ENCODE peak calls at places on chromosomes 11 and 22, in eight cellular contexts. S is left ventricle myocardium inferior, F is HL-60, K is neuronal stem cell, T is colonic mucosa, A is SJSA1, Q is stomach, D is ovary. R is an unnamed sample.
A peak's percentile ranks its signal among the peaks of the same experiment; 100 is the strongest.

GRCh38 chr11:120814531-120815259 is 209.2 kb upstream of the TBCEL start:
- DNase-seq in A (no peak), T (no peak), D (no peak), S (no peak), Q (no peak), K (no peak), F (no peak), R (no peak)

GRCh38 chr11:3357994-3358676 is 20.8 kb downstream of the ZNF195 start:
- DNase-seq in Q (no peak), T (no peak), D (no peak), K (no peak), A (no peak), S (no peak), F (no peak), R (no peak)

GRCh38 chr11:132187391-132187790 is 817.0 kb downstream of the NTM start:
- DNase-seq in D (no peak), S (no peak), K (no peak), Q (no peak), F (no peak), T (no peak), A (no peak), R (no peak)

GRCh38 chr22:49541451-49542230 is 286.0 kb downstream of the BRD1 start:
- DNase-seq in A (no peak), Q (no peak), K (no peak), S (no peak), F (no peak), T (no peak), D (no peak), R (no peak)

GRCh38 chr22:43201486-43202219 is 14.7 kb upstream of the TTLL12 start:
- DNase-seq in S (no peak), A (no peak), T (no peak), F (no peak), Q (no peak), K (no peak), D (no peak), R (no peak)

GRCh38 chr11:117654856-117655255 is 142.2 kb downstream of the DSCAML1 start:
- DNase-seq in A (no peak), S (no peak), T (no peak), K (no peak), D (no peak), Q (no peak), F (no peak), R (no peak)

GRCh38 chr11:28346209-28346608 is 238.0 kb downstream of the METTL15 start:
- DNase-seq in Q (no peak), K (no peak), T (no peak), S (no peak), D (no peak), F (no peak), A (no peak), R (no peak)

GRCh38 chr11:33941637-33942160 is 49.8 kb upstream of the LMO2 start:
- DNase-seq in Q (no peak), A (no peak), D (no peak), F (peak; percentile 29), K (no peak), S (peak; percentile 22), T (no peak), R (no peak)

GRCh38 chr11:9906043-9906791 is 242.3 kb downstream of the SWAP70 start:
- DNase-seq in T (no peak), D (no peak), Q (no peak), K (no peak), S (no peak), A (peak; percentile 96), F (no peak), R (no peak)

GRCh38 chr22:17087176-17088131 is 2.7 kb downstream of the IL17RA start:
- DNase-seq in F (no peak), D (no peak), T (no peak), K (no peak), Q (no peak), S (no peak), A (peak; percentile 66), R (no peak)

GRCh38 chr11:68343761-68344256 is 31.4 kb downstream of the LRP5 start:
- DNase-seq in T (peak; percentile 77), K (no peak), F (no peak), Q (peak; percentile 41), A (no peak), S (no peak), D (no peak), R (no peak)

GRCh38 chr11:31958086-31958735 is 132.7 kb upstream of the RCN1 start:
- DNase-seq in A (peak; percentile 44), S (peak; percentile 75), D (no peak), K (peak; percentile 74), Q (peak; percentile 60), F (peak; percentile 7), T (peak; percentile 62), R (peak; percentile 56)

GRCh38 chr11:8261316-8261715 is 2.4 kb downstream of the LMO1 start:
- DNase-seq in S (no peak), K (no peak), F (no peak), Q (peak; percentile 17), A (no peak), T (no peak), D (no peak), R (no peak)

GRCh38 chr11:128687321-128687720 is 6.6 kb upstream of the FLI1 start:
- DNase-seq in S (no peak), Q (no peak), T (peak; percentile 46), A (no peak), K (no peak), D (no peak), F (no peak), R (no peak)

GRCh38 chr11:128686045-128686741 is 7.7 kb upstream of the FLI1 start:
- DNase-seq in F (no peak), T (no peak), S (no peak), K (no peak), A (no peak), D (no peak), Q (no peak), R (peak; percentile 18)

GRCh38 chr11:128688031-128688713 is 5.7 kb upstream of the FLI1 start:
- DNase-seq in Q (no peak), D (no peak), K (no peak), T (no peak), S (no peak), A (no peak), F (no peak), R (no peak)

GRCh38 chr11:128685383-128686044 is 8.4 kb upstream of the FLI1 start:
- DNase-seq in D (no peak), S (no peak), Q (no peak), K (no peak), A (no peak), F (no peak), T (no peak), R (no peak)

DNA sequence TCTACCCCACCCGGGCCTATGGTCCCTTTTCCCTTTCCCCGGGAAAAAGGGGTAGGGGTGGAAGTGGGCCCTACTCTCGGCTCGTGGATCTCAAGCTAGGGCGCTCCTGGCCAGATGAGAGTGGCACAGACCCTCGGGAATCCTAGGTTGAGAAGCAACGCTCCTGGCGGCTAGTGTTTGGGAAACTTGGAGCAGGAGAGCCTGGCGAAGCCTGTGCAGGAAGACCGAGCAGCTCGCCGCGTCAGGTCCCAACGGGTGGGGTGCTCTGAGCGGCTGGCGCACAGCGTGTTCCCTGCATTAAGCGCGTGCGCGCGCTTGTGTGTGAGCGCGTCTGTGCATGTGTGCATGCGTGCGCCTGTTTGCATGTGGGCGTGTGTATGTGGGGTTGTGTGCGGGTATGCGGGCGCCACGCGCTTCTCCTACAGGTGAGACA is 7.1 kb upstream of the FLI1 start:
- DNase-seq in T (no peak), A (no peak), K (no peak), Q (peak; percentile 52), D (no peak), S (peak; percentile 55), F (no peak), R (no peak)
- H3K27me3 ChIP-seq in T (peaks cover 69% of the 10 kb centered on the region), A (no peaks in the 10 kb centered on the region), K (peaks cover 98% of the 10 kb centered on the region), Q (peaks cover 89% of the 10 kb centered on the region), D (no peaks in the 10 kb centered on the region), S (peaks cover 93% of the 10 kb centered on the region), F (peaks cover 36% of the 10 kb centered on the region), R (peaks cover 4% of the 10 kb centered on the region)

DNA sequence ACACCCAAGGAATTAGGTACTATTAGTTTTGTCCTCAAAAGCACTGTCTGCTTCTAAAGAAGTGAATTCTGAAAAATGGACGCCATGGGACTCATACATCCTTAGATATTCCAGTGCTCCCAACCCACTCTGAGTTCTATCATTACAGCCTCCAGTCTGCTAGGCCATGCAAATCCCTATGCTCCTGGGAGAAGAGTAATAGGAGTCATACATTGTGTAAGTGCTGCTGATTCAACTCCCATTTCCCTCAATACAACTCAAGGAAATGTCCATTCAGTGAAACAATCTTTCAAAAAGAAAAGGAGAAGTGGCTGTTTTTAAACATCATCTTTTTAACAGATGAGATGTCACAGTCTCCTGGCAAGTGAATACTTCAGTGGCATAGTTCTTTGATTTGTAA is 590.2 kb upstream of the LRRC4C start:
- DNase-seq in S (no peak), K (no peak), Q (no peak), D (no peak), A (no peak), F (no peak), T (no peak), R (no peak)
- H3K4me3 ChIP-seq in S (no peak overlapping the region), K (no peak overlapping the region), Q (no peak overlapping the region), D (no peak overlapping the region), A (no peak overlapping the region), F (no peak overlapping the region), T (no peak overlapping the region), R (no peak overlapping the region)

GRCh38 chr22:45526263-45526662 is 23.6 kb downstream of the FBLN1 start:
- DNase-seq in F (no peak), A (no peak), S (no peak), Q (no peak), D (no peak), T (no peak), K (no peak), R (no peak)
- H3K27ac ChIP-seq in F (no peak overlapping the region), A (no peak overlapping the region), S (no peak overlapping the region), Q (peak overlapping the region; percentile 76), D (no peak overlapping the region), T (no peak overlapping the region), K (no peak overlapping the region), R (no peak overlapping the region)

GRCh38 chr11:133951484-133952198 is 5.1 kb downstream of the IGSF9B start:
- DNase-seq in K (no peak), Q (no peak), A (no peak), D (no peak), S (no peak), F (no peak), T (no peak), R (no peak)

GRCh38 chr11:133955091-133955846 is 1.5 kb downstream of the IGSF9B start:
- DNase-seq in T (no peak), A (no peak), Q (no peak), K (no peak), S (peak; percentile 79), D (peak; percentile 32), F (no peak), R (no peak)

GRCh38 chr11:133952199-133953190 is 4.3 kb downstream of the IGSF9B start:
- DNase-seq in Q (no peak), S (no peak), T (no peak), F (no peak), K (no peak), D (no peak), A (no peak), R (no peak)

GRCh38 chr11:133953999-133954398 is 2.8 kb downstream of the IGSF9B start:
- DNase-seq in A (no peak), S (no peak), T (no peak), F (no peak), Q (no peak), K (no peak), D (no peak), R (no peak)

DNA sequence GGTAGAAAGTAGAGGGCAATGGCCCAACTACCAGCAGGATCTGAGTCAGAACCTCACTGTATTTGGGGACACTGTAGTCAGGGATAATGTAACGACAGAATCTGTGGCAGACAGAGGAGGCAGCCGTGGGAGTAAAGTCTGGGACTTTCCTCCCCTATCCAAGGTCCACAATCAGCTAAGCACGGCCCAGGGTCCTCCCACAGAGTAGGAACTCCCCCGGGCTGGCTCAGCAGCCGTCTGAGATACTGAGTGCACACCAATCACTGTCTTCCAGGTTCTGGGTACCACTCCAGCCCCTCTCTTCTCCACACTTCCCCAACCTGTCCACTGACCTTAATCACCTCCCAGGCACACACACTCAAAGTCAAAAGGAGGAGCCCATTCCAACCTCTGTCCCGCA is 3.2 kb downstream of the IGSF9B start:
- DNase-seq in S (no peak), T (no peak), A (no peak), D (no peak), F (no peak), Q (no peak), K (no peak), R (no peak)
- H3K27me3 ChIP-seq in S (peaks cover 36% of the 10 kb centered on the region), T (peaks cover 15% of the 10 kb centered on the region), A (peaks cover 9% of the 10 kb centered on the region), D (no peaks in the 10 kb centered on the region), F (peaks cover 24% of the 10 kb centered on the region), Q (peaks cover 95% of the 10 kb centered on the region), K (peaks cover 38% of the 10 kb centered on the region), R (no peaks in the 10 kb centered on the region)

R was measured in CD8-positive, alpha-beta T cell.